ENCODE peak calls at places on chromosomes 1 and 21, in seven cellular contexts. C, R, A, V, M, L and D are unnamed samples.

GRCh38 chr1:63848764-63849548 is 75.1 kb downstream of the ROR1 start:
- DNase-seq in C (no peak), R (no peak), A (no peak), V (no peak), M (no peak), L (no peak), D (no peak)

GRCh38 chr1:92244376-92244775 is 26.7 kb downstream of the C1orf146 start:
- DNase-seq in C (no peak), R (no peak), A (no peak), V (no peak), M (no peak), L (no peak), D (no peak)

GRCh38 chr1:4972761-4973320 is 318.4 kb downstream of the AJAP1 start:
- DNase-seq in C (no peak), R (no peak), A (no peak), V (peak; percentile 27), M (no peak), L (no peak), D (no peak)

GRCh38 chr1:65189716-65190115 is 41.7 kb downstream of the AK4 start:
- DNase-seq in C (no peak), R (no peak), A (no peak), V (no peak), M (no peak), L (no peak), D (no peak)

GRCh38 chr1:210288106-210288505 is 40.6 kb upstream of the HHAT start:
- DNase-seq in C (no peak), R (no peak), A (no peak), V (no peak), M (no peak), L (no peak), D (no peak)

GRCh38 chr1:12333036-12333785 is 103.4 kb downstream of the VPS13D start:
- DNase-seq in C (no peak), R (no peak), A (no peak), V (no peak), M (no peak), L (no peak), D (no peak)

GRCh38 chr1:88801575-88802208 is 89.7 kb downstream of the GTF2B start:
- DNase-seq in C (no peak), R (peak; percentile 18), A (no peak), V (no peak), M (no peak), L (no peak), D (no peak)

GRCh38 chr1:156689960-156690672 is 12.9 kb upstream of the NES start:
- DNase-seq in C (no peak), R (peak; percentile 58), A (no peak), V (no peak), M (no peak), L (no peak), D (no peak)

GRCh38 chr1:246564839-246565750 is 966 bp downstream of the TFB2M start:
- DNase-seq in C (no peak), R (no peak), A (no peak), V (no peak), M (no peak), L (no peak), D (no peak)

GRCh38 chr1:151832318-151832984 is 849 bp upstream of the RORC start:
- DNase-seq in C (peak; percentile 84), R (no peak), A (peak; percentile 34), V (peak; percentile 86), M (no peak), L (no peak), D (no peak)

GRCh38 chr21:41947596-41948403 is 6.0 kb downstream of the C2CD2 start:
- DNase-seq in C (no peak), R (peak; percentile 91), A (no peak), V (peak; percentile 83), M (peak; percentile 90), L (no peak), D (no peak)

GRCh38 chr21:43864806-43865470 is at the start of gene AGPAT3:
- DNase-seq in C (peak; percentile 36), R (no peak), A (no peak), V (no peak), M (no peak), L (peak; percentile 24), D (peak; percentile 37)

GRCh38 chr1:31413405-31414005 is 492 bp downstream of the SERINC2 start:
- DNase-seq in C (peak; percentile 82), R (peak; percentile 44), A (peak; percentile 35), V (peak; percentile 79), M (peak; percentile 79), L (peak; percentile 7), D (no peak)

GRCh38 chr21:45341779-45342178 is 54.1 kb upstream of the POFUT2 start:
- DNase-seq in C (no peak), R (peak; percentile 36), A (no peak), V (no peak), M (no peak), L (no peak), D (no peak)

GRCh38 chr1:150408800-150409199 is 44.9 kb downstream of the RPRD2 start:
- DNase-seq in C (no peak), R (no peak), A (no peak), V (no peak), M (no peak), L (no peak), D (no peak)

GRCh38 chr21:43921979-43922945 is 57.2 kb downstream of the AGPAT3 start:
- DNase-seq in C (peak; percentile 12), R (no peak), A (no peak), V (no peak), M (no peak), L (peak; percentile 62), D (peak; percentile 31)

GRCh38 chr1:46520063-46520911 is 30.7 kb downstream of the DMBX1 start:
- DNase-seq in C (no peak), R (no peak), A (no peak), V (no peak), M (no peak), L (no peak), D (no peak)

GRCh38 chr1:161805399-161806197 is 39.5 kb downstream of the ATF6 start:
- DNase-seq in C (no peak), R (no peak), A (no peak), V (no peak), M (no peak), L (no peak), D (no peak)

DNA sequence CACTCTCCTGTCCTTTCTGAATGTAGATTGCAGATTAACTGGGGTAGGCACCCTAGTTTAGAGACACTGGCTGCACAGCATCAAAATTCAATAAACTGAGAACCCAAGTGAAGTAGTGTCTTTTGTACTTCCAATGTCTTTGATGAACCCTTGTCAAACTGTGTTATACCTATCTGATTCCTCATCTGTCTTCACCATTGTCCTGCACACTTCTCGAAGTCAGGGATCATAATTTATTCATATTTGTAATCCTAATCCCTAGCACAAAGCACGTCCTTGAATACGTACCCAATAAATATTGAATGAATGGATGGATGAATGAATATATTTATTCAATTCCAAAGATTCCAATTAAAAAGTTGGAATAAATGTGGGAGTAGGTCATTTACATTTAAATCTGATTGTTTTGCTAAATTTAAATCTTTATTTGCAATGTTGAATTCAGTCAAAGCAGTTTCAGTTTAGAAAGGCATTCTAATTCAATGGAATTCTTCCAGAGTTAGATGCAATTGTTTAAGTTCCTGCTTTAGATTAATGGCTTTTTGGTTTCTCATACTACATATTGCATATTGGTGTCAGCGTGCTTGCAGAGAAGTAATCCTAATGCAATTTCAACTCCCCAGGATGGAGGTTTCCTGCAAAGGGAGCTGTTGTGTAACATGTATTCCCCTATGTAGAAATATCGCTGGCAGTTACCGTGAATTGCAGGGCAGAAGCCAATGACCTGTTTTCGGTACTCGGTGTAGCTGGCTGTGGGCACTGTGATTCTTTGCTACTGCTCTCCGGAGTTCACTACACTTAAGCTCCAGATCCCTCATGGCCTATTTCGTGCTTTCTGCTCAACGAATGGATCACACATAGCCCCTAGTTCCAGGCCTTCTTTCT is 256.4 kb upstream of the PTBP2 start:
- DNase-seq in C (no peak), R (no peak), A (no peak), V (no peak), M (peak; percentile 66), L (no peak), D (no peak)
- H3K4me1 ChIP-seq in C (no peaks in the 10 kb centered on the region), R (no peaks in the 10 kb centered on the region), A (no peaks in the 10 kb centered on the region), V (no peaks in the 10 kb centered on the region), M (no peaks in the 10 kb centered on the region), L (no peaks in the 10 kb centered on the region), D (no peaks in the 10 kb centered on the region)

GRCh38 chr1:41517039-41517438 is 32.6 kb upstream of the EDN2 start:
- DNase-seq in C (no peak), R (no peak), A (no peak), V (no peak), M (no peak), L (no peak), D (no peak)

GRCh38 chr1:41515131-41515678 is 30.7 kb upstream of the EDN2 start:
- DNase-seq in C (no peak), R (no peak), A (no peak), V (no peak), M (no peak), L (no peak), D (no peak)

GRCh38 chr1:41516168-41516961 is 31.9 kb upstream of the EDN2 start:
- DNase-seq in C (peak; percentile 91), R (peak; percentile 91), A (peak; percentile 95), V (peak; percentile 94), M (peak; percentile 95), L (peak; percentile 45), D (peak; percentile 15)

GRCh38 chr1:41514381-41514780 is 29.9 kb upstream of the EDN2 start:
- DNase-seq in C (no peak), R (no peak), A (no peak), V (no peak), M (no peak), L (no peak), D (no peak)

GRCh38 chr1:41515778-41516167 is 31.3 kb upstream of the EDN2 start:
- DNase-seq in C (no peak), R (no peak), A (no peak), V (no peak), M (no peak), L (no peak), D (no peak)
- H3K27ac ChIP-seq in C (peak overlapping the region; percentile 31), R (no peak overlapping the region), A (no peak overlapping the region), V (no peak overlapping the region), M (no peak overlapping the region), L (no peak overlapping the region), D (no peak overlapping the region)

GRCh38 chr21:39025198-39025597 is 158.1 kb downstream of the PSMG1 start:
- DNase-seq in C (no peak), R (no peak), A (no peak), V (peak; percentile 38), M (no peak), L (no peak), D (no peak)

GRCh38 chr21:39021475-39021832 is 161.8 kb downstream of the PSMG1 start:
- DNase-seq in C (no peak), R (no peak), A (no peak), V (no peak), M (no peak), L (no peak), D (no peak)

GRCh38 chr21:39022901-39023693 is 160.2 kb downstream of the PSMG1 start:
- DNase-seq in C (peak; percentile 87), R (no peak), A (peak; percentile 59), V (peak; percentile 66), M (peak; percentile 83), L (no peak), D (no peak)

GRCh38 chr21:39022035-39022900 is 161.0 kb downstream of the PSMG1 start:
- DNase-seq in C (no peak), R (no peak), A (no peak), V (peak; percentile 64), M (no peak), L (no peak), D (no peak)

GRCh38 chr21:39024538-39024937 is 158.7 kb downstream of the PSMG1 start:
- DNase-seq in C (no peak), R (no peak), A (no peak), V (peak; percentile 2), M (no peak), L (no peak), D (no peak)
- H3K4me1 ChIP-seq in C (peaks cover 49% of the 10 kb centered on the region), R (peaks cover 6% of the 10 kb centered on the region), A (peaks cover 7% of the 10 kb centered on the region), V (no peaks in the 10 kb centered on the region), M (peaks cover 32% of the 10 kb centered on the region), L (no peaks in the 10 kb centered on the region), D (no peaks in the 10 kb centered on the region)

GRCh38 chr1:153790996-153791855 is 16.0 kb downstream of the SLC27A3 start:
- DNase-seq in C (no peak), R (no peak), A (no peak), V (peak; percentile 74), M (peak; percentile 67), L (no peak), D (no peak)
- H3K27ac ChIP-seq in C (peak overlapping the region; percentile 93), R (no peak overlapping the region), A (peak overlapping the region; percentile 92), V (peak overlapping the region; percentile 96), M (peak overlapping the region; percentile 93), L (no peak overlapping the region), D (no peak overlapping the region)